ENCODE peak calls at places on chromosomes 2 and 18, in nine cellular contexts. One of them, this sample, is unnamed.

GRCh38 chr2:128359841-128360240 is 41.2 kb upstream of the HS6ST1 start:
- DNase-seq in body of pancreas: no peak
- DNase-seq in choroid plexus epithelial cell: no peak
- DNase-seq in fibroblast of mammary gland: no peak
- DNase-seq in tibial artery: peak
- DNase-seq in brain microvascular endothelial cell: no peak
- DNase-seq in endothelial cell: no peak
- DNase-seq in NB4: no peak
- DNase-seq in cardiac fibroblast: no peak
- DNase-seq in this sample: no peak

GRCh38 chr2:23614701-23615100 is 229.7 kb downstream of the KLHL29 start:
- DNase-seq in fibroblast of mammary gland: no peak
- DNase-seq in choroid plexus epithelial cell: no peak
- DNase-seq in endothelial cell: no peak
- DNase-seq in brain microvascular endothelial cell: no peak
- DNase-seq in NB4: peak
- DNase-seq in tibial artery: no peak
- DNase-seq in body of pancreas: no peak
- DNase-seq in cardiac fibroblast: no peak
- DNase-seq in this sample: no peak

GRCh38 chr2:99278793-99279291 is 22.2 kb downstream of the LYG1 start:
- DNase-seq in choroid plexus epithelial cell: peak
- DNase-seq in tibial artery: no peak
- DNase-seq in endothelial cell: no peak
- DNase-seq in body of pancreas: no peak
- DNase-seq in fibroblast of mammary gland: peak
- DNase-seq in NB4: no peak
- DNase-seq in brain microvascular endothelial cell: peak
- DNase-seq in cardiac fibroblast: peak
- DNase-seq in this sample: no peak

GRCh38 chr2:156452971-156453370 is 16.8 kb downstream of the GPD2 start:
- DNase-seq in body of pancreas: no peak
- DNase-seq in cardiac fibroblast: peak
- DNase-seq in choroid plexus epithelial cell: peak
- DNase-seq in fibroblast of mammary gland: peak
- DNase-seq in NB4: no peak
- DNase-seq in brain microvascular endothelial cell: no peak
- DNase-seq in endothelial cell: no peak
- DNase-seq in tibial artery: no peak
- DNase-seq in this sample: no peak

GRCh38 chr2:98474979-98475632 is 30.4 kb downstream of the INPP4A start:
- DNase-seq in body of pancreas: no peak
- DNase-seq in endothelial cell: no peak
- DNase-seq in NB4: no peak
- DNase-seq in cardiac fibroblast: no peak
- DNase-seq in fibroblast of mammary gland: no peak
- DNase-seq in brain microvascular endothelial cell: no peak
- DNase-seq in tibial artery: no peak
- DNase-seq in choroid plexus epithelial cell: no peak
- DNase-seq in this sample: no peak

GRCh38 chr2:240959214-240959940 is 39.0 kb upstream of the SNED1 start:
- DNase-seq in endothelial cell: no peak
- DNase-seq in tibial artery: no peak
- DNase-seq in brain microvascular endothelial cell: no peak
- DNase-seq in choroid plexus epithelial cell: no peak
- DNase-seq in NB4: no peak
- DNase-seq in fibroblast of mammary gland: no peak
- DNase-seq in cardiac fibroblast: no peak
- DNase-seq in body of pancreas: no peak
- DNase-seq in this sample: no peak

GRCh38 chr2:151280276-151280675 is 9.2 kb downstream of the NMI start:
- DNase-seq in choroid plexus epithelial cell: peak
- DNase-seq in NB4: no peak
- DNase-seq in brain microvascular endothelial cell: peak
- DNase-seq in cardiac fibroblast: peak
- DNase-seq in endothelial cell: no peak
- DNase-seq in fibroblast of mammary gland: no peak
- DNase-seq in tibial artery: no peak
- DNase-seq in body of pancreas: no peak
- DNase-seq in this sample: no peak

GRCh38 chr2:120277505-120278205 is 25.0 kb downstream of the RALB start:
- DNase-seq in fibroblast of mammary gland: no peak
- DNase-seq in brain microvascular endothelial cell: no peak
- DNase-seq in cardiac fibroblast: no peak
- DNase-seq in endothelial cell: no peak
- DNase-seq in body of pancreas: no peak
- DNase-seq in tibial artery: no peak
- DNase-seq in choroid plexus epithelial cell: no peak
- DNase-seq in NB4: no peak
- DNase-seq in this sample: no peak

GRCh38 chr18:63677490-63678225 is 16.0 kb upstream of the SERPINB3 start:
- DNase-seq in cardiac fibroblast: peak
- DNase-seq in tibial artery: no peak
- DNase-seq in body of pancreas: no peak
- DNase-seq in choroid plexus epithelial cell: peak
- DNase-seq in endothelial cell: no peak
- DNase-seq in brain microvascular endothelial cell: no peak
- DNase-seq in fibroblast of mammary gland: peak
- DNase-seq in NB4: peak
- DNase-seq in this sample: no peak

GRCh38 chr18:73552171-73552570 is 595.5 kb downstream of the FBXO15 start:
- DNase-seq in endothelial cell: no peak
- DNase-seq in cardiac fibroblast: no peak
- DNase-seq in choroid plexus epithelial cell: no peak
- DNase-seq in brain microvascular endothelial cell: no peak
- DNase-seq in body of pancreas: no peak
- DNase-seq in fibroblast of mammary gland: no peak
- DNase-seq in NB4: no peak
- DNase-seq in tibial artery: no peak
- DNase-seq in this sample: no peak

GRCh38 chr2:184920451-184920965 is 322.2 kb downstream of the ZNF804A start:
- DNase-seq in NB4: no peak
- DNase-seq in body of pancreas: no peak
- DNase-seq in choroid plexus epithelial cell: no peak
- DNase-seq in fibroblast of mammary gland: no peak
- DNase-seq in cardiac fibroblast: peak
- DNase-seq in endothelial cell: no peak
- DNase-seq in tibial artery: no peak
- DNase-seq in brain microvascular endothelial cell: peak
- DNase-seq in this sample: no peak

GRCh38 chr2:28613616-28614501 is 118.0 kb downstream of the PLB1 start:
- DNase-seq in NB4: no peak
- DNase-seq in fibroblast of mammary gland: peak
- DNase-seq in choroid plexus epithelial cell: peak
- DNase-seq in brain microvascular endothelial cell: peak
- DNase-seq in endothelial cell: no peak
- DNase-seq in tibial artery: no peak
- DNase-seq in body of pancreas: peak
- DNase-seq in cardiac fibroblast: no peak
- DNase-seq in this sample: no peak

GRCh38 chr2:132623096-132623839 is 46.7 kb downstream of the LYPD1 start:
- DNase-seq in brain microvascular endothelial cell: peak
- DNase-seq in endothelial cell: no peak
- DNase-seq in choroid plexus epithelial cell: peak
- DNase-seq in tibial artery: no peak
- DNase-seq in body of pancreas: no peak
- DNase-seq in cardiac fibroblast: peak
- DNase-seq in NB4: peak
- DNase-seq in fibroblast of mammary gland: peak
- DNase-seq in this sample: no peak

GRCh38 chr2:225683258-225683657 is 283.7 kb downstream of the NYAP2 start:
- DNase-seq in brain microvascular endothelial cell: no peak
- DNase-seq in cardiac fibroblast: no peak
- DNase-seq in NB4: no peak
- DNase-seq in tibial artery: no peak
- DNase-seq in body of pancreas: no peak
- DNase-seq in fibroblast of mammary gland: no peak
- DNase-seq in endothelial cell: no peak
- DNase-seq in choroid plexus epithelial cell: no peak
- DNase-seq in this sample: no peak

GRCh38 chr2:159612255-159612901 is 4.0 kb downstream of the BAZ2B start:
- DNase-seq in endothelial cell: no peak
- DNase-seq in tibial artery: no peak
- DNase-seq in cardiac fibroblast: peak
- DNase-seq in choroid plexus epithelial cell: peak
- DNase-seq in NB4: peak
- DNase-seq in brain microvascular endothelial cell: no peak
- DNase-seq in fibroblast of mammary gland: peak
- DNase-seq in body of pancreas: no peak
- DNase-seq in this sample: no peak

GRCh38 chr18:62452280-62452824 is 70.5 kb upstream of the ZCCHC2 start:
- DNase-seq in endothelial cell: no peak
- DNase-seq in NB4: peak
- DNase-seq in choroid plexus epithelial cell: peak
- DNase-seq in brain microvascular endothelial cell: no peak
- DNase-seq in body of pancreas: no peak
- DNase-seq in cardiac fibroblast: peak
- DNase-seq in tibial artery: no peak
- DNase-seq in fibroblast of mammary gland: peak
- DNase-seq in this sample: no peak

GRCh38 chr2:39730685-39731302 is 48.3 kb downstream of the THUMPD2 start:
- DNase-seq in fibroblast of mammary gland: peak
- DNase-seq in NB4: peak
- DNase-seq in choroid plexus epithelial cell: peak
- DNase-seq in tibial artery: no peak
- DNase-seq in endothelial cell: peak
- DNase-seq in body of pancreas: no peak
- DNase-seq in brain microvascular endothelial cell: peak
- DNase-seq in cardiac fibroblast: peak
- DNase-seq in this sample: no peak
- TF ChIP-seq CTCF in fibroblast of mammary gland: peak
- TF ChIP-seq CTCF in NB4: peak
- TF ChIP-seq CTCF in choroid plexus epithelial cell: peak
- TF ChIP-seq CTCF in tibial artery: no peak
- TF ChIP-seq CTCF in endothelial cell: peak
- TF ChIP-seq CTCF in body of pancreas: peak
- TF ChIP-seq CTCF in brain microvascular endothelial cell: peak
- TF ChIP-seq CTCF in cardiac fibroblast: peak
- TF ChIP-seq CTCF in this sample: peak

GRCh38 chr18:32019251-32019943 is 772 bp downstream of the RNF125 start:
- DNase-seq in brain microvascular endothelial cell: peak
- DNase-seq in endothelial cell: peak
- DNase-seq in NB4: peak
- DNase-seq in tibial artery: peak
- DNase-seq in body of pancreas: peak
- DNase-seq in fibroblast of mammary gland: peak
- DNase-seq in cardiac fibroblast: peak
- DNase-seq in choroid plexus epithelial cell: peak
- DNase-seq in this sample: peak

GRCh38 chr18:32021756-32022564 is 3.3 kb downstream of the RNF125 start:
- DNase-seq in brain microvascular endothelial cell: no peak
- DNase-seq in endothelial cell: no peak
- DNase-seq in fibroblast of mammary gland: no peak
- DNase-seq in body of pancreas: no peak
- DNase-seq in tibial artery: no peak
- DNase-seq in NB4: no peak
- DNase-seq in choroid plexus epithelial cell: no peak
- DNase-seq in cardiac fibroblast: no peak
- DNase-seq in this sample: no peak

DNA sequence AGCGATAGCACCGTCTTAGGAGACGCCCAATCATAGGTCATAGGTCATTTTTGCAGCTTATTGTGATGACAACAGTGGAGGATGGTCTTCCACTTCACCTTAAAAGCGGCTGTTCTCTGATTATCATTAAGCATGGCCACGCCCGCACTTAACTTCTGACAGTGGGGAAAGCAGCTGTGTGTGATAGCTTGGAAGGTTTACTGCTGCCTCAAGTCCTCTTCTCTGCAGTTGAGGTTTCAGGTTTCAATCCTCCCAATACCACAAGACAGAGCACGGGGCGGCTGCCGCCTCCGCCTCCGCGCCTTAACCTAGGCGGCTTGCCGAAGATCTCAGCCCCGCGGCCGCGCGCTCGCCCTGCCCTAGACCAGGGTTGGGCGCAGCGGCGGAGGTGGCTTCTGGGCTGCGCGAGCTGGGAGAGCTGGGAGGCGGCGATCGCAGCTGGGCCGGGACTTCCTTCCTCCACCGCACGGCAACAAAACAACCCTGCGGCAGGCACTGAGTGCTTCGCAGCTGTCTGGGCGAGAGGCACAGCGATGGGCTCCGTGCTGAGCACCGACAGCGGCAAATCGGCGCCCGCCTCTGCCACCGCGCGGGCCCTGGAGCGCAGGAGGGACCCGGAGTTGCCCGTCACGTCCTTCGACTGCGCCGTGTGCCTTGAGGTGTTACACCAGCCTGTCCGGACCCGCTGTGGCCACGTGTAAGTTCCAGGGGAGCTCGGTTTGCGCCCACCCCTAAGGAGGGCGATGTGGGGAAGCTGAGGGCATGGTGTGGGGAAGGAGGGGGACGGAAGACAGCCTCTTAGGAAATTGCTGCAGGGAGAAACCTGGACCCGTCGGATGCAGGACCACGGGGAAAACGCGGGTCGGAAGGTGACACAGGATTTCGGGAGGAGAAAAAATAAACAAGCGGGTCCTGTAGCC is at the start of gene RNF125:
- DNase-seq in NB4: peak
- DNase-seq in body of pancreas: peak
- DNase-seq in fibroblast of mammary gland: peak
- DNase-seq in tibial artery: peak
- DNase-seq in choroid plexus epithelial cell: peak
- DNase-seq in brain microvascular endothelial cell: peak
- DNase-seq in cardiac fibroblast: peak
- DNase-seq in endothelial cell: peak
- DNase-seq in this sample: peak
- TF ChIP-seq CTCF in NB4: no peak
- TF ChIP-seq CTCF in body of pancreas: no peak
- TF ChIP-seq CTCF in fibroblast of mammary gland: no peak
- TF ChIP-seq CTCF in tibial artery: no peak
- TF ChIP-seq CTCF in choroid plexus epithelial cell: no peak
- TF ChIP-seq CTCF in brain microvascular endothelial cell: no peak
- TF ChIP-seq CTCF in cardiac fibroblast: no peak
- TF ChIP-seq CTCF in endothelial cell: no peak
- TF ChIP-seq CTCF in this sample: no peak

DNA sequence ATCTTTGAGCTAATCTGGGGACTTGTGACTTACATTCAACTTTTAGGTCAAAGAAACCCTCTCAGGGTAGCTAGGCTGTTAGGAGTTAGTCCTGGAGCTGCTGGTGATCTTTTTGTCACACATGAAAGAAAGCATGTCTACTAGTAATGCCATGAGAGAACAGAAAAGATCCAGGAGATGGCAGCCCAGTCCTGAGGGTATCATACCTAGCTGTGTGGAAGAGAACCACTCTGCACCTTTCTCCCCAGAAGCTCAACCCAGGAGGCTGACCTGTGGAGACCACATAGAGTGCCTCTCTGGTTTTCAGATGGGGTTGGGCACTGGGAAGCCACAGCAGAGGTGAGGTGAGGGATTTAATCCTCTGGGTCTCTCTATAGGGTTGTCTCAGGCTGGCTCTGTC is 460.2 kb upstream of the UBE2E3 start:
- DNase-seq in choroid plexus epithelial cell: peak
- DNase-seq in tibial artery: no peak
- DNase-seq in body of pancreas: no peak
- DNase-seq in cardiac fibroblast: peak
- DNase-seq in brain microvascular endothelial cell: peak
- DNase-seq in fibroblast of mammary gland: peak
- DNase-seq in endothelial cell: no peak
- DNase-seq in NB4: no peak
- DNase-seq in this sample: no peak
- TF ChIP-seq CTCF in choroid plexus epithelial cell: peak
- TF ChIP-seq CTCF in tibial artery: no peak
- TF ChIP-seq CTCF in body of pancreas: no peak
- TF ChIP-seq CTCF in cardiac fibroblast: no peak
- TF ChIP-seq CTCF in brain microvascular endothelial cell: peak
- TF ChIP-seq CTCF in fibroblast of mammary gland: peak
- TF ChIP-seq CTCF in endothelial cell: no peak
- TF ChIP-seq CTCF in NB4: no peak
- TF ChIP-seq CTCF in this sample: no peak

GRCh38 chr2:218953366-218953954 is 6.0 kb upstream of the CDK5R2 start:
- DNase-seq in fibroblast of mammary gland: no peak
- DNase-seq in choroid plexus epithelial cell: no peak
- DNase-seq in cardiac fibroblast: no peak
- DNase-seq in tibial artery: no peak
- DNase-seq in endothelial cell: no peak
- DNase-seq in NB4: no peak
- DNase-seq in body of pancreas: no peak
- DNase-seq in brain microvascular endothelial cell: no peak
- DNase-seq in this sample: no peak
- TF ChIP-seq CTCF in fibroblast of mammary gland: no peak
- TF ChIP-seq CTCF in choroid plexus epithelial cell: peak
- TF ChIP-seq CTCF in cardiac fibroblast: no peak
- TF ChIP-seq CTCF in tibial artery: no peak
- TF ChIP-seq CTCF in endothelial cell: no peak
- TF ChIP-seq CTCF in NB4: peak
- TF ChIP-seq CTCF in body of pancreas: no peak
- TF ChIP-seq CTCF in brain microvascular endothelial cell: peak
- TF ChIP-seq CTCF in this sample: peak

This sample was measured in D721Med.